ENCODE peak calls at places on chromosomes 13 and 19, in ten cellular contexts. One of them, this sample, is unnamed.

GRCh38 chr19:6865849-6866248 is 21.5 kb upstream of the ADGRE1 start:
- DNase-seq in NCI-H1092: no peak
- DNase-seq in tibial nerve: no peak
- DNase-seq in NAMALWA: no peak
- DNase-seq in COR-L47: no peak
- DNase-seq in Caki2: no peak
- DNase-seq in neural crest cell: no peak
- DNase-seq in GM12892: no peak
- DNase-seq in cardiac muscle cell: no peak
- DNase-seq in GDM1: no peak
- DNase-seq in this sample: no peak

GRCh38 chr19:33906578-33907335 is 110.1 kb downstream of the KCTD15 start:
- DNase-seq in GDM1: no peak
- DNase-seq in GM12892: no peak
- DNase-seq in NAMALWA: no peak
- DNase-seq in NCI-H1092: no peak
- DNase-seq in tibial nerve: no peak
- DNase-seq in cardiac muscle cell: no peak
- DNase-seq in Caki2: no peak
- DNase-seq in neural crest cell: no peak
- DNase-seq in COR-L47: no peak
- DNase-seq in this sample: no peak

GRCh38 chr13:98171806-98172569 is 5.1 kb downstream of the RNF113B start:
- DNase-seq in neural crest cell: no peak
- DNase-seq in cardiac muscle cell: no peak
- DNase-seq in GDM1: no peak
- DNase-seq in NCI-H1092: no peak
- DNase-seq in Caki2: no peak
- DNase-seq in GM12892: no peak
- DNase-seq in COR-L47: no peak
- DNase-seq in NAMALWA: no peak
- DNase-seq in tibial nerve: peak
- DNase-seq in this sample: no peak

GRCh38 chr19:33442706-33443105 is 69.2 kb downstream of the CEBPG start:
- DNase-seq in GDM1: no peak
- DNase-seq in GM12892: no peak
- DNase-seq in Caki2: no peak
- DNase-seq in NCI-H1092: no peak
- DNase-seq in cardiac muscle cell: no peak
- DNase-seq in tibial nerve: no peak
- DNase-seq in COR-L47: no peak
- DNase-seq in neural crest cell: no peak
- DNase-seq in NAMALWA: no peak
- DNase-seq in this sample: no peak

GRCh38 chr19:2344381-2344870 is 15.6 kb upstream of the TMPRSS9 start:
- DNase-seq in NAMALWA: no peak
- DNase-seq in GDM1: no peak
- DNase-seq in Caki2: no peak
- DNase-seq in tibial nerve: no peak
- DNase-seq in GM12892: no peak
- DNase-seq in cardiac muscle cell: no peak
- DNase-seq in neural crest cell: no peak
- DNase-seq in COR-L47: no peak
- DNase-seq in NCI-H1092: no peak
- DNase-seq in this sample: no peak

GRCh38 chr13:40192516-40193257 is 473.8 kb downstream of the FOXO1 start:
- DNase-seq in GM12892: no peak
- DNase-seq in GDM1: no peak
- DNase-seq in Caki2: no peak
- DNase-seq in tibial nerve: no peak
- DNase-seq in NAMALWA: no peak
- DNase-seq in cardiac muscle cell: no peak
- DNase-seq in COR-L47: no peak
- DNase-seq in NCI-H1092: no peak
- DNase-seq in neural crest cell: no peak
- DNase-seq in this sample: no peak

GRCh38 chr13:113124211-113125025 is 1.8 kb downstream of the F10 start:
- DNase-seq in cardiac muscle cell: no peak
- DNase-seq in Caki2: no peak
- DNase-seq in NAMALWA: no peak
- DNase-seq in COR-L47: no peak
- DNase-seq in GDM1: no peak
- DNase-seq in tibial nerve: no peak
- DNase-seq in NCI-H1092: no peak
- DNase-seq in GM12892: no peak
- DNase-seq in neural crest cell: no peak
- DNase-seq in this sample: no peak

GRCh38 chr13:98706446-98707110 is 45.9 kb downstream of the SLC15A1 start:
- DNase-seq in COR-L47: no peak
- DNase-seq in NCI-H1092: no peak
- DNase-seq in tibial nerve: no peak
- DNase-seq in Caki2: peak
- DNase-seq in GM12892: no peak
- DNase-seq in GDM1: no peak
- DNase-seq in neural crest cell: no peak
- DNase-seq in cardiac muscle cell: no peak
- DNase-seq in NAMALWA: no peak
- DNase-seq in this sample: no peak

GRCh38 chr13:73216381-73216831 is 157.6 kb downstream of the KLF5 start:
- DNase-seq in tibial nerve: no peak
- DNase-seq in GDM1: no peak
- DNase-seq in COR-L47: no peak
- DNase-seq in neural crest cell: no peak
- DNase-seq in Caki2: no peak
- DNase-seq in NCI-H1092: no peak
- DNase-seq in cardiac muscle cell: no peak
- DNase-seq in GM12892: no peak
- DNase-seq in NAMALWA: no peak
- DNase-seq in this sample: no peak

GRCh38 chr13:103757361-103757760 is 691.1 kb upstream of the SLC10A2 start:
- DNase-seq in NCI-H1092: no peak
- DNase-seq in GM12892: no peak
- DNase-seq in tibial nerve: no peak
- DNase-seq in NAMALWA: peak
- DNase-seq in cardiac muscle cell: no peak
- DNase-seq in neural crest cell: no peak
- DNase-seq in GDM1: no peak
- DNase-seq in Caki2: no peak
- DNase-seq in COR-L47: no peak
- DNase-seq in this sample: no peak

GRCh38 chr19:1884719-1885334 is 469 bp downstream of the ABHD17A start:
- DNase-seq in GM12892: no peak
- DNase-seq in COR-L47: no peak
- DNase-seq in NAMALWA: no peak
- DNase-seq in NCI-H1092: no peak
- DNase-seq in Caki2: no peak
- DNase-seq in neural crest cell: no peak
- DNase-seq in GDM1: no peak
- DNase-seq in tibial nerve: no peak
- DNase-seq in cardiac muscle cell: peak
- DNase-seq in this sample: no peak

GRCh38 chr13:35978607-35979316 is 152.4 kb downstream of the DCLK1 start:
- DNase-seq in neural crest cell: peak
- DNase-seq in cardiac muscle cell: peak
- DNase-seq in COR-L47: peak
- DNase-seq in Caki2: peak
- DNase-seq in tibial nerve: peak
- DNase-seq in NAMALWA: peak
- DNase-seq in GM12892: no peak
- DNase-seq in NCI-H1092: peak
- DNase-seq in GDM1: peak
- DNase-seq in this sample: peak

GRCh38 chr13:99339736-99340392 is 32.7 kb upstream of the GPR183 start:
- DNase-seq in COR-L47: no peak
- DNase-seq in NCI-H1092: no peak
- DNase-seq in cardiac muscle cell: no peak
- DNase-seq in NAMALWA: no peak
- DNase-seq in GDM1: no peak
- DNase-seq in tibial nerve: no peak
- DNase-seq in neural crest cell: no peak
- DNase-seq in Caki2: no peak
- DNase-seq in GM12892: no peak
- DNase-seq in this sample: no peak

GRCh38 chr13:28716511-28716910 is 2.3 kb downstream of the SLC46A3 start:
- DNase-seq in COR-L47: no peak
- DNase-seq in tibial nerve: no peak
- DNase-seq in NCI-H1092: no peak
- DNase-seq in GDM1: no peak
- DNase-seq in GM12892: no peak
- DNase-seq in cardiac muscle cell: no peak
- DNase-seq in neural crest cell: no peak
- DNase-seq in NAMALWA: no peak
- DNase-seq in Caki2: no peak
- DNase-seq in this sample: no peak

GRCh38 chr13:73293902-73294523 is 235.2 kb downstream of the KLF5 start:
- DNase-seq in GDM1: no peak
- DNase-seq in cardiac muscle cell: no peak
- DNase-seq in Caki2: no peak
- DNase-seq in tibial nerve: no peak
- DNase-seq in NCI-H1092: no peak
- DNase-seq in COR-L47: no peak
- DNase-seq in GM12892: no peak
- DNase-seq in NAMALWA: no peak
- DNase-seq in neural crest cell: no peak
- DNase-seq in this sample: no peak

GRCh38 chr19:46442808-46443450 is 14.2 kb upstream of the PNMA8C start:
- DNase-seq in GDM1: no peak
- DNase-seq in Caki2: peak
- DNase-seq in tibial nerve: no peak
- DNase-seq in GM12892: no peak
- DNase-seq in neural crest cell: no peak
- DNase-seq in COR-L47: no peak
- DNase-seq in NAMALWA: no peak
- DNase-seq in NCI-H1092: no peak
- DNase-seq in cardiac muscle cell: no peak
- DNase-seq in this sample: no peak

GRCh38 chr13:75752848-75753247 is 116.7 kb downstream of the LMO7 start:
- DNase-seq in cardiac muscle cell: no peak
- DNase-seq in COR-L47: no peak
- DNase-seq in neural crest cell: no peak
- DNase-seq in GM12892: no peak
- DNase-seq in NAMALWA: no peak
- DNase-seq in Caki2: no peak
- DNase-seq in tibial nerve: no peak
- DNase-seq in GDM1: no peak
- DNase-seq in NCI-H1092: no peak
- DNase-seq in this sample: no peak

GRCh38 chr19:19746286-19747213 is 13.6 kb upstream of the ZNF14 start:
- DNase-seq in NAMALWA: no peak
- DNase-seq in neural crest cell: no peak
- DNase-seq in GDM1: no peak
- DNase-seq in COR-L47: no peak
- DNase-seq in tibial nerve: no peak
- DNase-seq in NCI-H1092: no peak
- DNase-seq in Caki2: no peak
- DNase-seq in cardiac muscle cell: no peak
- DNase-seq in GM12892: peak
- DNase-seq in this sample: no peak

GRCh38 chr13:40340368-40341085 is 325.9 kb downstream of the FOXO1 start:
- DNase-seq in COR-L47: no peak
- DNase-seq in NAMALWA: no peak
- DNase-seq in tibial nerve: no peak
- DNase-seq in GDM1: no peak
- DNase-seq in GM12892: no peak
- DNase-seq in neural crest cell: no peak
- DNase-seq in Caki2: no peak
- DNase-seq in NCI-H1092: no peak
- DNase-seq in cardiac muscle cell: no peak
- DNase-seq in this sample: no peak

GRCh38 chr19:3188627-3189596 is 3.2 kb downstream of the NCLN start:
- DNase-seq in NCI-H1092: no peak
- DNase-seq in tibial nerve: no peak
- DNase-seq in NAMALWA: no peak
- DNase-seq in COR-L47: no peak
- DNase-seq in GM12892: no peak
- DNase-seq in cardiac muscle cell: no peak
- DNase-seq in neural crest cell: no peak
- DNase-seq in GDM1: no peak
- DNase-seq in Caki2: no peak
- DNase-seq in this sample: no peak

GRCh38 chr13:50400930-50401553 is 385.8 kb downstream of the KCNRG start:
- DNase-seq in tibial nerve: no peak
- DNase-seq in cardiac muscle cell: no peak
- DNase-seq in NCI-H1092: no peak
- DNase-seq in Caki2: no peak
- DNase-seq in neural crest cell: no peak
- DNase-seq in COR-L47: no peak
- DNase-seq in NAMALWA: no peak
- DNase-seq in GDM1: no peak
- DNase-seq in GM12892: no peak
- DNase-seq in this sample: no peak

GRCh38 chr19:8577247-8577646 is at the start of gene MYO1F:
- DNase-seq in NAMALWA: no peak
- DNase-seq in COR-L47: no peak
- DNase-seq in cardiac muscle cell: no peak
- DNase-seq in tibial nerve: peak
- DNase-seq in NCI-H1092: no peak
- DNase-seq in GM12892: no peak
- DNase-seq in Caki2: no peak
- DNase-seq in neural crest cell: no peak
- DNase-seq in GDM1: peak
- DNase-seq in this sample: peak

GRCh38 chr19:46998445-46999142 is 21.0 kb upstream of the NPAS1 start:
- DNase-seq in COR-L47: no peak
- DNase-seq in GM12892: no peak
- DNase-seq in GDM1: no peak
- DNase-seq in NCI-H1092: no peak
- DNase-seq in cardiac muscle cell: no peak
- DNase-seq in Caki2: no peak
- DNase-seq in neural crest cell: no peak
- DNase-seq in NAMALWA: no peak
- DNase-seq in tibial nerve: no peak
- DNase-seq in this sample: no peak

GRCh38 chr19:39144487-39145071 is 19.0 kb downstream of the PAK4 start:
- DNase-seq in cardiac muscle cell: no peak
- DNase-seq in NCI-H1092: no peak
- DNase-seq in GDM1: peak
- DNase-seq in NAMALWA: no peak
- DNase-seq in neural crest cell: peak
- DNase-seq in GM12892: no peak
- DNase-seq in COR-L47: no peak
- DNase-seq in tibial nerve: no peak
- DNase-seq in Caki2: no peak
- DNase-seq in this sample: no peak

GRCh38 chr13:79384022-79384610 is 21.9 kb downstream of the RBM26 start:
- DNase-seq in GM12892: no peak
- DNase-seq in COR-L47: no peak
- DNase-seq in NCI-H1092: no peak
- DNase-seq in tibial nerve: no peak
- DNase-seq in neural crest cell: no peak
- DNase-seq in GDM1: no peak
- DNase-seq in NAMALWA: peak
- DNase-seq in Caki2: no peak
- DNase-seq in cardiac muscle cell: no peak
- DNase-seq in this sample: peak

GRCh38 chr19:4541114-4541805 is 1.4 kb upstream of the LRG1 start:
- DNase-seq in cardiac muscle cell: no peak
- DNase-seq in neural crest cell: no peak
- DNase-seq in COR-L47: no peak
- DNase-seq in tibial nerve: no peak
- DNase-seq in NCI-H1092: no peak
- DNase-seq in Caki2: no peak
- DNase-seq in NAMALWA: no peak
- DNase-seq in GM12892: no peak
- DNase-seq in GDM1: no peak
- DNase-seq in this sample: no peak

GRCh38 chr19:34713262-34713637 is 20.8 kb upstream of the ZNF181 start:
- DNase-seq in GDM1: no peak
- DNase-seq in Caki2: no peak
- DNase-seq in NCI-H1092: no peak
- DNase-seq in NAMALWA: no peak
- DNase-seq in neural crest cell: no peak
- DNase-seq in cardiac muscle cell: no peak
- DNase-seq in GM12892: no peak
- DNase-seq in COR-L47: no peak
- DNase-seq in tibial nerve: no peak
- DNase-seq in this sample: no peak